ENCODE peak calls at places on chromosomes 12 and 14, in five cellular contexts. One of them, this sample, is unnamed.

GRCh38 chr14:106843376-106843775 is 1317.0 kb downstream of the TMEM121 start:
- ATAC-seq in upper lobe of left lung: no peak
- ATAC-seq in K562: no peak
- ATAC-seq in GM12878: peak
- ATAC-seq in HepG2: peak
- ATAC-seq in this sample: no peak

GRCh38 chr12:59007620-59008019 is 87.3 kb upstream of the LRIG3 start:
- ATAC-seq in upper lobe of left lung: no peak
- ATAC-seq in K562: no peak
- ATAC-seq in GM12878: no peak
- ATAC-seq in HepG2: no peak
- ATAC-seq in this sample: no peak

GRCh38 chr12:117014342-117014887 is 84.8 kb downstream of the TESC start:
- ATAC-seq in upper lobe of left lung: no peak
- ATAC-seq in K562: no peak
- ATAC-seq in GM12878: no peak
- ATAC-seq in HepG2: no peak
- ATAC-seq in this sample: no peak

GRCh38 chr12:110931315-110931728 is 10.9 kb upstream of the MYL2 start:
- ATAC-seq in upper lobe of left lung: no peak
- ATAC-seq in K562: no peak
- ATAC-seq in GM12878: no peak
- ATAC-seq in HepG2: no peak
- ATAC-seq in this sample: no peak

GRCh38 chr12:118922405-118922804 is 58.9 kb upstream of the SRRM4 start:
- ATAC-seq in upper lobe of left lung: no peak
- ATAC-seq in K562: no peak
- ATAC-seq in GM12878: no peak
- ATAC-seq in HepG2: no peak
- ATAC-seq in this sample: no peak

GRCh38 chr14:104801284-104802119 is 601 bp downstream of the ZBTB42 start:
- ATAC-seq in upper lobe of left lung: no peak
- ATAC-seq in K562: peak
- ATAC-seq in GM12878: no peak
- ATAC-seq in HepG2: peak
- ATAC-seq in this sample: no peak

GRCh38 chr12:58306266-58306995 is 365.1 kb downstream of the ATP23 start:
- ATAC-seq in upper lobe of left lung: no peak
- ATAC-seq in K562: no peak
- ATAC-seq in GM12878: no peak
- ATAC-seq in HepG2: no peak
- ATAC-seq in this sample: no peak

GRCh38 chr12:46401703-46402102 is 29.1 kb upstream of the SLC38A2 start:
- ATAC-seq in upper lobe of left lung: peak
- ATAC-seq in K562: peak
- ATAC-seq in GM12878: no peak
- ATAC-seq in HepG2: no peak
- ATAC-seq in this sample: no peak

GRCh38 chr14:100623557-100623956 is 36.3 kb upstream of the BEGAIN start:
- ATAC-seq in upper lobe of left lung: no peak
- ATAC-seq in K562: no peak
- ATAC-seq in GM12878: no peak
- ATAC-seq in HepG2: no peak
- ATAC-seq in this sample: no peak

GRCh38 chr12:48423200-48423599 is 49.2 kb upstream of the ANP32D start:
- ATAC-seq in upper lobe of left lung: no peak
- ATAC-seq in K562: no peak
- ATAC-seq in GM12878: no peak
- ATAC-seq in HepG2: no peak
- ATAC-seq in this sample: no peak

GRCh38 chr12:30827406-30828055 is 72.8 kb upstream of the CAPRIN2 start:
- ATAC-seq in upper lobe of left lung: no peak
- ATAC-seq in K562: no peak
- ATAC-seq in GM12878: no peak
- ATAC-seq in HepG2: no peak
- ATAC-seq in this sample: no peak

GRCh38 chr12:95169368-95169767 is 47.9 kb downstream of the FGD6 start:
- ATAC-seq in upper lobe of left lung: peak
- ATAC-seq in K562: peak
- ATAC-seq in GM12878: no peak
- ATAC-seq in HepG2: peak
- ATAC-seq in this sample: no peak

GRCh38 chr14:91920526-91920925 is 27.0 kb downstream of the FBLN5 start:
- ATAC-seq in upper lobe of left lung: no peak
- ATAC-seq in K562: no peak
- ATAC-seq in GM12878: no peak
- ATAC-seq in HepG2: no peak
- ATAC-seq in this sample: no peak

GRCh38 chr14:32596390-32596789 is 267.3 kb downstream of the AKAP6 start:
- ATAC-seq in upper lobe of left lung: no peak
- ATAC-seq in K562: no peak
- ATAC-seq in GM12878: no peak
- ATAC-seq in HepG2: no peak
- ATAC-seq in this sample: no peak

DNA sequence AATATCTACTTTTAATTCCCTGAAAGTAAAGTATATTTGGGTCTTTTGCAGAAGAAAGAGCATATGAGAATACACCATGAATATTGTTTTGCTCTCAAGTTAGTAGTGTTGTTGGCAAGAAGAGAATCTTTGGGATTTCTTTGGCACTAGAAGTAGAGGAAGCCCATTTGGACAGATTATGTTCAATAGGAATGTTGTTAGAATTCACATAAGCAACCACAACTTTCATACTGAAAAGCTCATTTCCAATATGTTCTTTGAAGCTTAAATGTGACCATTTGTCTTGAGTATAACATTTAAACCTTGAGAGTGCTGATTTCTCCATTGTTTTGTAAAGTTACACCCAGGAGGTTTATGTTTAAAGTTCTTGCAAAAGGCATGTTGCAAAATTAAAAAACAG is 37.6 kb downstream of the PLEKHG7 start:
- ATAC-seq in upper lobe of left lung: no peak
- ATAC-seq in K562: no peak
- ATAC-seq in GM12878: no peak
- ATAC-seq in HepG2: no peak
- ATAC-seq in this sample: no peak
- TF ChIP-seq POLR2AphosphoS5 in upper lobe of left lung: no peak
- TF ChIP-seq POLR2AphosphoS5 in K562: no peak
- TF ChIP-seq POLR2AphosphoS5 in GM12878: no peak
- TF ChIP-seq POLR2AphosphoS5 in HepG2: no peak
- TF ChIP-seq POLR2AphosphoS5 in this sample: no peak

GRCh38 chr12:114949081-114949480 is 265.1 kb upstream of the TBX3 start:
- ATAC-seq in upper lobe of left lung: no peak
- ATAC-seq in K562: no peak
- ATAC-seq in GM12878: no peak
- ATAC-seq in HepG2: no peak
- ATAC-seq in this sample: no peak

GRCh38 chr12:114958538-114958937 is 274.6 kb upstream of the TBX3 start:
- ATAC-seq in upper lobe of left lung: no peak
- ATAC-seq in K562: no peak
- ATAC-seq in GM12878: no peak
- ATAC-seq in HepG2: no peak
- ATAC-seq in this sample: no peak

GRCh38 chr12:114952573-114953196 is 268.7 kb upstream of the TBX3 start:
- ATAC-seq in upper lobe of left lung: no peak
- ATAC-seq in K562: no peak
- ATAC-seq in GM12878: no peak
- ATAC-seq in HepG2: no peak
- ATAC-seq in this sample: peak

GRCh38 chr12:114955414-114956014 is 271.5 kb upstream of the TBX3 start:
- ATAC-seq in upper lobe of left lung: no peak
- ATAC-seq in K562: no peak
- ATAC-seq in GM12878: no peak
- ATAC-seq in HepG2: no peak
- ATAC-seq in this sample: no peak

DNA sequence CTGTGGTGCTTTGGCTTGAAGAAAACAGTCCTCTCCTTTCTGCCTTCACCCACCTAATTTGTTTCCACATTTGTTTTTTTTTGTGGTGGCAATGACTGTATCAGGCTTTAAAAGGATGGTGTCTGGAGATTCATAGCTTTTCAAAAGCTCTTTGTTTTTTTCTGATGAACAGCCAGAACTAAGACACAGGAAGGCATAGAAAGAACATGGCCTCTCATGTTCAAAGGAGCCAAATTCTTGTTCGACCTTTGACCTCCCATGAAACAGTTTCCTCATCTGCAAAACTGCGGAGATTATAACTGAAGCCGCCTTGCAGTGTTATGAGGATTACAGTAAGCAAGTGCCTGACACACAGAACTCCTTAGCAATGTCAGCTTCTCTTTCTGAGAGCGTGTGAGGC is 270.7 kb upstream of the TBX3 start:
- ATAC-seq in upper lobe of left lung: no peak
- ATAC-seq in K562: no peak
- ATAC-seq in GM12878: no peak
- ATAC-seq in HepG2: no peak
- ATAC-seq in this sample: no peak
- TF ChIP-seq EP300 in upper lobe of left lung: no peak
- TF ChIP-seq EP300 in K562: no peak
- TF ChIP-seq EP300 in GM12878: no peak
- TF ChIP-seq EP300 in HepG2: no peak
- TF ChIP-seq EP300 in this sample: no peak

GRCh38 chr12:6327159-6327558 is 14.7 kb downstream of the TNFRSF1A start:
- ATAC-seq in upper lobe of left lung: no peak
- ATAC-seq in K562: peak
- ATAC-seq in GM12878: no peak
- ATAC-seq in HepG2: no peak
- ATAC-seq in this sample: no peak
- TF ChIP-seq POLR2AphosphoS5 in upper lobe of left lung: no peak
- TF ChIP-seq POLR2AphosphoS5 in K562: no peak
- TF ChIP-seq POLR2AphosphoS5 in GM12878: no peak
- TF ChIP-seq POLR2AphosphoS5 in HepG2: peak
- TF ChIP-seq POLR2AphosphoS5 in this sample: peak

DNA sequence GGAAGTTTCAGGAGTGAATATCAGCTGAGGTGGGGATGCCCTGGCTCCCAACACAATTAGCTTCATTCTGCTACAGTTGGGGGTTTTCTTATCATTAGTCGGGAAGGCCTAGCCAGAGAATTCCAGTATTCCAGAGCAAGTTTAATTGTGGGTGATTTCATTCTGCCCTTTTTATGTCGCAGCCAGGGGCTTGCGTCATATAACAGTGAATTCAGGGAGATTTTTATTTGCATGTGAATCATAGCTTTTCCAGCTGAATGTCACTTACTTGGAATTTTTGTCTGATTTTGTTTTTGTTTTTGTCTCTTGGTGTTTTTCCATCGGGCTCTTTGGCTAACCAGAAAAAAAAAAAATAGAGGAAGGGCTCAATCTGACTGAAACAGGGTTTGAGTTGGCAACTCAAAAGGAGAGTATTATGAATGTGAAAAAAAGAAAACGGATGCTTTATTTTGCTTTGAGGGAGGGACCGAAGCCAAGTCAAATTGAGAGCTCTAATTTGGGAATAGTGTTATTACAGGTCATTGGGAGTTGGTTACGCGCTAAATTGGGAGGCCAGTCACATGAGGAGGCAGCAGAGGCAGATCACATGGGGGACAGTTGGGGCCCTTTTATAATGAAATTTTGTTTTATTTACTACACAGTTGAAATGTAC is 119.4 kb downstream of the SAMD4A start:
- ATAC-seq in upper lobe of left lung: peak
- ATAC-seq in K562: no peak
- ATAC-seq in GM12878: no peak
- ATAC-seq in HepG2: no peak
- ATAC-seq in this sample: peak
- TF ChIP-seq EP300 in upper lobe of left lung: no peak
- TF ChIP-seq EP300 in K562: no peak
- TF ChIP-seq EP300 in GM12878: peak
- TF ChIP-seq EP300 in HepG2: no peak
- TF ChIP-seq EP300 in this sample: no peak